ENCODE peak calls at places on chromosomes 4 and X, in four cellular contexts. H, L, N and I are unnamed samples.

GRCh38 chr4:83255584-83255983 is 29.0 kb downstream of the COQ2 start:
- DNase-seq in H (no peak), L (peak), N (peak), I (no peak)

GRCh38 chrX:83510466-83511181 is 2.5 kb downstream of the POU3F4 start:
- DNase-seq in H (no peak), L (no peak), N (no peak), I (no peak)

GRCh38 chr4:72489267-72489666 is 79.8 kb downstream of the ADAMTS3 start:
- DNase-seq in H (no peak), L (no peak), N (no peak), I (peak)

GRCh38 chrX:50430917-50431316 is 39.7 kb downstream of the DGKK start:
- DNase-seq in H (no peak), L (no peak), N (peak), I (no peak)

GRCh38 chrX:32155044-32155638 is 1056.2 kb downstream of the DMD start:
- DNase-seq in H (no peak), L (no peak), N (no peak), I (no peak)

GRCh38 chr4:81257021-81257420 is 42.0 kb upstream of the PRKG2 start:
- DNase-seq in H (no peak), L (no peak), N (peak), I (no peak)

GRCh38 chrX:16479206-16479869 is 170.6 kb upstream of the S100G start:
- DNase-seq in H (no peak), L (peak), N (peak), I (peak)

GRCh38 chr4:128220286-128221235 is 67.1 kb downstream of the PGRMC2 start:
- DNase-seq in H (no peak), L (peak), N (peak), I (no peak)

GRCh38 chr4:153676984-153677383 is 7.1 kb upstream of the TLR2 start:
- DNase-seq in H (no peak), L (peak), N (peak), I (peak)